ENCODE peak calls at places on chromosomes 16 and 17, in four cellular contexts. V, D, G and M are unnamed samples.

GRCh38 chr17:32763855-32764439 is 113.0 kb downstream of the MYO1D start:
- DNase-seq in V (no peak), D (no peak), G (no peak), M (no peak)

GRCh38 chr16:381788-382717 is at the start of gene PGAP6:
- DNase-seq in V (no peak), D (peak), G (peak), M (peak)

GRCh38 chr17:31693433-31694210 is 165.4 kb downstream of the COPRS start:
- DNase-seq in V (no peak), D (no peak), G (no peak), M (no peak)

GRCh38 chr16:77898671-77899211 is 110.4 kb downstream of the VAT1L start:
- DNase-seq in V (no peak), D (no peak), G (no peak), M (no peak)

GRCh38 chr16:69820926-69821541 is 58.9 kb downstream of the WWP2 start:
- DNase-seq in V (no peak), D (no peak), G (no peak), M (no peak)

GRCh38 chr17:10295728-10296343 is 77.0 kb downstream of the MYH13 start:
- DNase-seq in V (no peak), D (no peak), G (peak), M (peak)

GRCh38 chr16:10752843-10753523 is 9.3 kb downstream of the NUBP1 start:
- DNase-seq in V (peak), D (no peak), G (peak), M (peak)

GRCh38 chr17:38898812-38899348 is 26.5 kb upstream of the LASP1NB start:
- DNase-seq in V (no peak), D (no peak), G (peak), M (no peak)

GRCh38 chr16:80527297-80527696 is 13.5 kb upstream of the DYNLRB2 start:
- DNase-seq in V (no peak), D (no peak), G (no peak), M (no peak)

GRCh38 chr17:47902039-47902744 is 6.2 kb downstream of the SP2 start:
- DNase-seq in V (no peak), D (no peak), G (no peak), M (no peak)
- TF ChIP-seq POLR2A in V (no peak), D (no peak), G (no peak), M (no peak)

GRCh38 chr17:28745052-28745776 is 1.4 kb downstream of the TRAF4 start:
- DNase-seq in V (no peak), D (peak), G (peak), M (peak)

GRCh38 chr17:28741358-28742349 is 2.2 kb upstream of the TRAF4 start:
- DNase-seq in V (no peak), D (no peak), G (no peak), M (no peak)

GRCh38 chr17:28744802-28745051 is 916 bp downstream of the TRAF4 start:
- DNase-seq in V (no peak), D (no peak), G (no peak), M (no peak)

GRCh38 chr17:28744104-28744801 is 442 bp downstream of the TRAF4 start:
- DNase-seq in V (no peak), D (peak), G (peak), M (peak)

DNA sequence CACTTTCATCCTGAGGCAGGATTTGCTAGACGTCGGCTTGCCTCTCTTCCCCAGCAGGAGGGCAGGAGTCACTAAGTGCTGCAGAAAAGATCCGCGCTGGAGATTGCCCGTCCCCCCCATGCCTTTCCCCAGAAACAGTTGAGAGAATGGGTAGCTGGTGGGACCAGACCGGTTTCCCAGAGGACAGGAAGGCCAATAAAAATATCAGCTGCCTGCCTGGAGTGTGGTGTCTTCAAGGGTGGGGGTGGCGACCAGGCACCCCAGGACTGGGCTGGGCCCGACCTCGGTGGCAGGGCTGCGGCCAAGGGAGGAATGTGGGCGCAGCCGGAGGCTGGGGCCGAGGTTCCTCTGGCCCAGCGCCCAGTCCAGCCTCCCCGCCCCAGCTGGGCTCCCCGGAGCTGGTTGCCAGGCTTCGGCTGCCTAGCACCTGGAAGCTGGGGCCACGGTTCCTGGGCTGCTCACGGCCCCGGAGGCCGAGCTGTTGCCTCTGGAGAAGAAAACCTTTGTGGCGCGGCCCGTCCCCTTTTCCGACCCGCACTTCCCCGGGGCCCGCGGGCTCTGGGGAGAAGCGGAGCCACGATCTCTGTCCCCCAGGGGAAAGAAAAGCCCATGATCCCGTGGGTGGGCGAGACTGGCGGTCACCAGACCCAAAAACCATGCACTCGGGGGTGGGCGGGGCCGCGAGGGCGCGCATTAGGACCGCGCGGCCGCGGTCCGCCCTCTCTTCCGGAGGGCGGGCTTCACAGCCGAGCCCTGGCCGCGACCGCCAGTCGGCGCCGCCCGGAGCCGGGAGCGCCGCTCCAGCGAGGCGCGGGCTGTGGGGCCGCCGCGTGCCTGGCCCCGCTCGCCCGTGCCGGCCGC is at the start of gene TRAF4:
- DNase-seq in V (no peak), D (peak), G (peak), M (peak)
- TF ChIP-seq POLR2A in V (peak), D (peak), G (peak), M (peak)

DNA sequence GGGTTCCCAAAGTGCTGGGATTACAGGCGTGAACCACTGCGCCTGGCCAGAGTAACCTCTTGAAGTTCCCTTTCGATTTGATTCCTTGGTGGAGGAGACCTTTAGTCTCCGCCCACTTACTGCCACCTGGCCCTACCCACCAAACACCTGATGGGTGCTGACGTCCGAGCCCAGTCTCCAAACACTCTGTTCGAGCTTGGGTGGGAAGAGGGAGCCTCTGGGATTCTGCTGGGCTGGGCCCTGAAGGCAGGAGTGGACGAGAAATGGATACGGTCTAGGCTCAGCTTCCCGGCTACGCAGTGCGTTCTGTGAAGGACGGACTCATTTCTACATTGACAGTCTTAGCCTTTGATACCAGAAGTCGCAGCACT is 870 bp upstream of the ITGA3 start:
- DNase-seq in V (no peak), D (no peak), G (no peak), M (no peak)
- TF ChIP-seq POLR2A in V (peak), D (peak), G (no peak), M (no peak)

DNA sequence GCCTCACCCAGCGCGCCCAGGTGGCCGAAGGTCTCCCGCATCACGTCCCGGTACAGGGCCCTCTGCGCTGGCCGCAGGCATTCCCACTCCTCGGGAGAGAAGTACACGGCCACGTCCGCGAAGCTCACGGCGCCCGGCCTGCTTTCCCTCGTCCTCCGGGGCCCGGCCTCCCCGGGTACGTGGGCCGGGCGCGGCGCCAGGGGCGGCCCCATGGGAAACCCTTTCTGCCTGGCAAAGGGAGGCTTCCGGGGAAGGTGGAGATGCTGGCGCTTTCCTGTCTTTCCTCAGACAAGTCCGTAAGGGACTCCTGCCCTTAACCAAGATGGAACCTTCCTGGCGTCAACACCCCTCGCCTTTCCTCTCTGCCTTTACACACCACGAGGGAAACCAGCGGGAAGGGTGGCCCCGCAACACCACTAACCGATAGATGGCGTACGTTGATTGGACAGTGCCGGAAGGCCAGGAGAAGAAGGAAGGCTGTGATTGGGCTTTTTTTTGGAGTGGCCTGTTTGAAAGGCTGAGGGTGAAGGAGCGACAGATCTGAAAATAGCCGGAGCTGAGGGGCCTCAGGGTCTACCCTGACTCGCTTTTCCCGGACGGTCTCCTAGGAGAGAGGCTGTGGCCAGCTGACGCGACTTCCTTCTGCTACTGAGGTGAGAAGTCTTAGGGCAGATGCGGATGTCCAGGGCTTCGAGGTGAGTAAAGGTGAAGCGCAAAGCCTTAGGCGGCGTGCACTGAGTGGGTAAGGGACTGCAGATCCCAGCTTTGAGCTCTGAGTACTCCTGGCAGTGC is at the start of gene ZNF785:
- DNase-seq in V (peak), D (peak), G (peak), M (peak)
- TF ChIP-seq POLR2A in V (no peak), D (no peak), G (peak), M (peak)

DNA sequence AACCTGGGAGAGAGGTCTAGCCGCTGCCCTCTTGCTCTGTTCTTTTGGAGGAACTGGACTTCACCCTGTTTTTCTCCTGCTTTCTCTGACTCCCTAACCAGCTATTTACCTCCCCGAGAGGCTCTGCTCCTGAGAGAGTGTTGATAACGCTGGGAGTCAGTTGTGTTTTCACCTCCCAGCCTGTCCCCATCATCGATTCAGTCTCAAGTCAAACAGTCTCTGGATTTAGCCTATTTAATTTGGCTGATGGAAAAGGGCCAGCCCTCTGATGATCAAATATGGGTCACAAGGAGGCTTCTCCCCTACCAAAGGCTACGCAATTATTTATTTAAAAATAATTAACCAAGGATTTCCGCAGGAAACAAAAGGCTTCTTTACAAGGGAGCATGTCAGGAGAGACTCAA is 31.8 kb downstream of the HNF1B start:
- DNase-seq in V (no peak), D (no peak), G (no peak), M (no peak)
- TF ChIP-seq POLR2A in V (no peak), D (no peak), G (no peak), M (no peak)

DNA sequence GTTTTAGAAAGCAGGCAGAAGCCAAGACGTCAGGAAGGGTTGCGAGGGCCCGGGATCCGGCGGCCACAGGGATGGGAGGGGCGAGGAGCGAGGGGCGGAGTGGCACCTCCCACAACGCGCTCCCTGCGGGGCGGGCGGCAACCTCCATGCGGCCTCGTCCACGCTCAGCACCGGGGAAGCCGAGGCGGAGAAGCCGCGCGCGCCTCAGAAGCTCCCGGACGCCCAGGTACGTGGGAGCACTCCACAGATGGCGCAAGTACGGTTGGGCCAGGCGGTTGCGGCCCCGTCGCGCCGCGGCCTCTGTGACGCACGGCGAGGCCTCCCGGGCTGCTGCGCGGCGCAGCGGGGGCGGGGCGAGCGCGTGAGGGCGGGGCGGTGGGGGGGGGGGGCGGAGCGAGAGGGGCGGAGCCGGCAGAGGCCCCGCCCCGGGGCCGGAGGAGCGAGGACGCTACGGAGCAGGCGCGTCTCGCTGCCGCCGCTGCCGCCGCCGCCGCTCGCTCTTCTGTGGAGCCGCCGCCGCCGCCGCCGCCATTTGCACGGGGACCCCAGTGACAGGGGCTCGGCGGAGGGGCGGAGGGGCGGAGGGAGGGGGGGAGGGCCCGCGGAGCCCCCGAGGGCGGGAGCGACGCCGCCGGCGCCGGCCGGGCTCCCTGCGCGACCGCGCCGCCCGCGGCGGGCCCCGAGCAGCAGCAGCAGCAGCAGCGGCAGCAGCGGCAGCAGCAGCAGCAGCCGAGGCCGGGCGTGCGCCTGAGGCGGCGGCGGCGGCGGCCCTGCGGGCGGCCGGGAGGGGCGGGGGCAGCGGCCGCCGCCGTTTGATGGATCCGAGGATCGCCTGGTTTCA is at the start of gene TENT4B:
- DNase-seq in V (peak), D (peak), G (peak), M (peak)
- TF ChIP-seq POLR2A in V (peak), D (peak), G (peak), M (peak)

DNA sequence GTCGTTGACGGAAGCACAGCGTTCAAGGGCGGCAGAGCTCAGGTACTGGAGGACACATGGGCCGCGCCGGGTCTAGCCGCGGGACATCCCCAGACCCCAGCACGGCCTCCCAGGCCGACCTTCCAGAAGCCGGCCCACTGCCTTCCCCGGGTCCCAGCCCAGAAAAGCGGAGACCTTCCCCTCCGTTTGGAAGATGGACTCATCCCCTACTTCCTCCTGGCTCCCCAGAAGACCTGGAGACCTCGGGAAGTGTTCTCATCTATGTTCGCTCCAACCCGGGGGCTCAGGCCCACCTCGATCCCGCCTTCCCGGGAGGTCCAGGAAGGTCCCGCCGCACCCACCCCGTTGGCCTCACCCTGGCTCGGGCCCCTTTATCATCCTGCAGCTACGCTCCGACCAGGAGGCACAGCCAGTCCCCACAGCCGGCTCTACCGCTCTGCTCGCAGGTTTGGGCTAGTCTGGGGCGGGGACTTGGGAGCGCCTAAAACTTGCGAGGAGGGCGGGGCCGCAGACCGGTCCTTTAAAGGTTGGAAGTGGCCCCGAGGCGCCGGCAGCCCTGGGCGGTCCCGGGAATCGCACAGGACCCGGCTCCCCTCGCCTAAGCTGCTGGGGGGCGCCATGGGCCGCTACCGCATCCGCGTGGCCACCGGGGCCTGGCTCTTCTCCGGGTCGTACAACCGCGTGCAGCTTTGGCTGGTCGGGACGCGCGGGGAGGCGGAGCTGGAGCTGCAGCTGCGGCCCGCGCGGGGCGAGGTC is at the start of gene ALOX12:
- DNase-seq in V (no peak), D (no peak), G (no peak), M (no peak)
- TF ChIP-seq POLR2A in V (peak), D (no peak), G (no peak), M (no peak)

DNA sequence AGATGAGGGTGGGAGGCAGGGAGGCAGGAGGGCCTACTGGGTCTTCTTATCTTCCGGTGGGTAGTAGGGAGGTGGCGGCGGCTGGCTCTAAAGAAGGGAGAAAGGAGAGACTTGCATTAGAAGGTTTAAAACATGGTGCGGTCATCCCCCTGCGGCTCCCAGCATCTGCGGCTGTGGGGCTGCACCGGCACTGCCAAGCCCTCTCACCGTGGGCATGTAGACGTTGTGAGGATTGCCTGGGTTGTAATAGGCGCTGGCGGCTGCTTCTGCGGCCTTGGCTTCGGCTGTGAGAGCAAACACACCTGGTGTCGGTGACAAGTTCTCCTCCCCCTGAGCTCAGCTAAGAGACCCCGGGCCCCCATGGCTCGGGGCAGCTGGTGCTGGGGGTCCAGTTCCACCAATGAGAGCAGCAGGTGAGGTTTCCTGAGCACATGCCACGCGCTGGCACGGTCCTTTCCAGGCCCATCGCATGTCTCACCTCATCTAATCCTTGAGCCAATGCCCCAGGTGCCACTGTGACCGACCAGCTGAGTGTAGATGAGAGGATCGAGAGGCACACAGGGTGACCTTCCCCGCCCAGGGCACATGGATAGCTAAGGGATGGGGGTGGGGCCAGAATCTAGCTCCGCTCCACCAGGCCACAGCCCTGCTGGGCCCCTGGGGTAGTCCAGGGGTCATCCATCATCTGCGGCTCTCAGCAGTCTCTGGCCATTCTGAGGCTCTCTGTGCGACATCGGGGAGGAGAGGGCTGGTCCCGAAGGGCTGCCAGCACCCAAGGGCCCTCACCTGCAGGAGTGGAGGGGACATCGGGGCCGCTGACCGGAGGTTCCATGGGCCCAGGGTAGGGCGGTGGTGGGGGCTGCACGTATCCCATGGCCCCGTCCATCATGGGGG is 2.7 kb upstream of the UNC13D start:
- DNase-seq in V (no peak), D (peak), G (no peak), M (no peak)
- TF ChIP-seq POLR2A in V (no peak), D (no peak), G (no peak), M (no peak)

GRCh38 chr17:77287432-77288068 is 146.8 kb downstream of the SEC14L1 start:
- DNase-seq in V (no peak), D (peak), G (peak), M (no peak)
- TF ChIP-seq POLR2A in V (peak), D (no peak), G (no peak), M (no peak)